ENCODE peak calls at places on chromosomes 6 and 20, in six cellular contexts. D is astrocyte of the spinal cord, O is WERI-Rb-1, M is NCI-H1436, I is retina, Y is T-helper 9 cell. V is an unnamed sample.

GRCh38 chr6:20893415-20893814 is 359.2 kb downstream of the CDKAL1 start:
- DNase-seq in D (no peak), O (no peak), M (no peak), I (no peak), Y (no peak), V (no peak)

GRCh38 chr6:36847152-36847551 is 7.9 kb upstream of the CPNE5 start:
- DNase-seq in D (no peak), O (peak), M (no peak), I (no peak), Y (no peak), V (no peak)

GRCh38 chr6:71197770-71198169 is 90.8 kb upstream of the OGFRL1 start:
- DNase-seq in D (peak), O (no peak), M (no peak), I (no peak), Y (no peak), V (no peak)

GRCh38 chr6:17276766-17277165 is 4.4 kb upstream of the RBM24 start:
- DNase-seq in D (peak), O (no peak), M (no peak), I (no peak), Y (no peak), V (no peak)

GRCh38 chr20:19257201-19257600 is 44.8 kb downstream of the SLC24A3 start:
- DNase-seq in D (no peak), O (no peak), M (no peak), I (no peak), Y (no peak), V (no peak)

GRCh38 chr6:30060634-30060981 is 457 bp upstream of the POLR1H start:
- DNase-seq in D (no peak), O (peak), M (no peak), I (no peak), Y (no peak), V (no peak)

GRCh38 chr6:79385893-79386292 is 151.3 kb downstream of the LCA5 start:
- DNase-seq in D (peak), O (no peak), M (no peak), I (no peak), Y (no peak), V (no peak)

GRCh38 chr6:166802437-166802836 is 153.9 kb downstream of the RNASET2 start:
- DNase-seq in D (no peak), O (no peak), M (no peak), I (no peak), Y (no peak), V (no peak)

GRCh38 chr6:43773050-43773956 is 3.3 kb downstream of the VEGFA start:
- DNase-seq in D (peak), O (peak), M (peak), I (peak), Y (peak), V (no peak)

GRCh38 chr6:160038479-160038878 is 69.6 kb downstream of the IGF2R start:
- DNase-seq in D (no peak), O (no peak), M (no peak), I (no peak), Y (no peak), V (no peak)

GRCh38 chr6:117810269-117810668 is 96.8 kb upstream of the SLC35F1 start:
- DNase-seq in D (no peak), O (peak), M (no peak), I (no peak), Y (no peak), V (no peak)

GRCh38 chr6:138654715-138655634 is 118.6 kb upstream of the CCDC28A start:
- DNase-seq in D (peak), O (no peak), M (no peak), I (no peak), Y (no peak), V (no peak)

GRCh38 chr6:90074161-90074560 is 179.9 kb downstream of the GJA10 start:
- DNase-seq in D (no peak), O (no peak), M (no peak), I (peak), Y (no peak), V (no peak)

GRCh38 chr20:44268802-44269201 is 21.7 kb downstream of the GDAP1L1 start:
- DNase-seq in D (no peak), O (no peak), M (no peak), I (no peak), Y (no peak), V (no peak)

GRCh38 chr6:166419268-166419667 is 36.5 kb upstream of the MPC1 start:
- DNase-seq in D (peak), O (no peak), M (no peak), I (no peak), Y (peak), V (peak)

V was measured in T-helper 22 cell.